ENCODE peak calls at places on chromosomes 12 and 14, in six cellular contexts. O, T, F, Q, Y and B are unnamed samples.

GRCh38 chr12:69879007-69879960 is 54.3 kb downstream of the MYRFL start:
- DNase-seq in O (peak), T (peak), F (peak), Q (peak), Y (peak), B (peak)

GRCh38 chr12:14629832-14630688 is 62.4 kb upstream of the PLBD1 start:
- DNase-seq in O (peak), T (peak), F (peak), Q (peak), Y (peak), B (peak)

GRCh38 chr14:100890044-100890443 is 13.5 kb downstream of the RTL1 start:
- DNase-seq in O (no peak), T (no peak), F (no peak), Q (no peak), Y (no peak), B (no peak)

GRCh38 chr12:43836455-43836989 is 641 bp downstream of the TMEM117 start:
- DNase-seq in O (no peak), T (peak), F (no peak), Q (no peak), Y (peak), B (no peak)

GRCh38 chr14:53249059-53249458 is 95.9 kb upstream of the DDHD1 start:
- DNase-seq in O (no peak), T (no peak), F (no peak), Q (no peak), Y (no peak), B (no peak)

GRCh38 chr12:80814453-80814852 is 97.7 kb downstream of the MYF5 start:
- DNase-seq in O (no peak), T (no peak), F (no peak), Q (no peak), Y (no peak), B (no peak)

GRCh38 chr12:100987552-100988277 is 193.1 kb downstream of the ANO4 start:
- DNase-seq in O (no peak), T (no peak), F (no peak), Q (peak), Y (no peak), B (peak)

GRCh38 chr12:31783996-31784645 is 55.3 kb upstream of the AMN1 start:
- DNase-seq in O (no peak), T (no peak), F (no peak), Q (no peak), Y (no peak), B (no peak)

GRCh38 chr14:26174395-26174794 is 423.4 kb downstream of the NOVA1 start:
- DNase-seq in O (no peak), T (no peak), F (no peak), Q (no peak), Y (no peak), B (no peak)

GRCh38 chr14:80456200-80456599 is 244.9 kb upstream of the DIO2 start:
- DNase-seq in O (no peak), T (no peak), F (no peak), Q (no peak), Y (no peak), B (no peak)

GRCh38 chr12:2246358-2246757 is 193.6 kb downstream of the CACNA1C start:
- DNase-seq in O (no peak), T (no peak), F (no peak), Q (no peak), Y (no peak), B (no peak)

GRCh38 chr14:75404843-75405242 is 23.0 kb upstream of the JDP2 start:
- DNase-seq in O (no peak), T (no peak), F (no peak), Q (no peak), Y (no peak), B (no peak)

GRCh38 chr14:99971929-99972747 is 93.1 kb upstream of the EVL start:
- DNase-seq in O (no peak), T (no peak), F (no peak), Q (peak), Y (no peak), B (no peak)

GRCh38 chr12:98574110-98574509 is 19.4 kb upstream of the SLC25A3 start:
- DNase-seq in O (no peak), T (no peak), F (no peak), Q (no peak), Y (no peak), B (no peak)

GRCh38 chr12:121334513-121335343 is 17.5 kb downstream of the ANAPC5 start:
- DNase-seq in O (no peak), T (peak), F (no peak), Q (no peak), Y (peak), B (no peak)

GRCh38 chr12:108430245-108430644 is 84.8 kb upstream of the FICD start:
- DNase-seq in O (no peak), T (no peak), F (no peak), Q (no peak), Y (no peak), B (no peak)

GRCh38 chr12:106082216-106083175 is 56.3 kb downstream of the NUAK1 start:
- DNase-seq in O (no peak), T (no peak), F (peak), Q (no peak), Y (no peak), B (no peak)

GRCh38 chr12:62291888-62292760 is 31.9 kb downstream of the USP15 start:
- DNase-seq in O (no peak), T (peak), F (no peak), Q (no peak), Y (no peak), B (no peak)

GRCh38 chr12:59149995-59150642 is 229.8 kb upstream of the LRIG3 start:
- DNase-seq in O (no peak), T (no peak), F (no peak), Q (no peak), Y (peak), B (no peak)

GRCh38 chr14:47442206-47442605 is 233.2 kb downstream of the MDGA2 start:
- DNase-seq in O (no peak), T (no peak), F (no peak), Q (peak), Y (peak), B (no peak)

GRCh38 chr12:132840536-132840935 is 11.9 kb upstream of the GOLGA3 start:
- DNase-seq in O (no peak), T (no peak), F (no peak), Q (no peak), Y (no peak), B (no peak)

GRCh38 chr12:113232232-113232615 is 11.0 kb downstream of the TPCN1 start:
- DNase-seq in O (no peak), T (no peak), F (no peak), Q (no peak), Y (no peak), B (no peak)

GRCh38 chr14:104211741-104212140 is 73.4 kb downstream of the KIF26A start:
- DNase-seq in O (no peak), T (no peak), F (no peak), Q (no peak), Y (no peak), B (no peak)

GRCh38 chr14:74867673-74868072 is 8.3 kb downstream of the PROX2 start:
- DNase-seq in O (peak), T (peak), F (peak), Q (no peak), Y (peak), B (peak)

GRCh38 chr12:13049816-13050215 is 5.6 kb downstream of the FAM234B start:
- DNase-seq in O (no peak), T (no peak), F (no peak), Q (no peak), Y (peak), B (no peak)

GRCh38 chr14:98580131-98580678 is 691.8 kb downstream of the BCL11B start:
- DNase-seq in O (no peak), T (no peak), F (no peak), Q (peak), Y (no peak), B (no peak)

GRCh38 chr12:90905691-90906370 is 49.1 kb downstream of the CCER1 start:
- DNase-seq in O (no peak), T (no peak), F (no peak), Q (no peak), Y (no peak), B (no peak)

GRCh38 chr12:12600659-12601058 is 11.0 kb upstream of the CREBL2 start:
- DNase-seq in O (no peak), T (no peak), F (peak), Q (no peak), Y (peak), B (no peak)

GRCh38 chr14:36901846-36902245 is 240.2 kb downstream of the PAX9 start:
- DNase-seq in O (no peak), T (no peak), F (no peak), Q (no peak), Y (no peak), B (no peak)

GRCh38 chr12:48618541-48618940 is 48.7 kb upstream of the LALBA start:
- DNase-seq in O (peak), T (peak), F (peak), Q (peak), Y (peak), B (peak)

GRCh38 chr12:124422142-124422569 is 127.3 kb downstream of the RFLNA start:
- DNase-seq in O (no peak), T (no peak), F (peak), Q (no peak), Y (no peak), B (no peak)

GRCh38 chr14:37413504-37414003 is 181.5 kb downstream of the FOXA1 start:
- DNase-seq in O (no peak), T (no peak), F (no peak), Q (no peak), Y (no peak), B (no peak)

GRCh38 chr12:8493084-8493483 is 20.2 kb upstream of the CLEC4D start:
- DNase-seq in O (no peak), T (peak), F (peak), Q (no peak), Y (peak), B (no peak)

GRCh38 chr12:52215587-52216031 is 17.4 kb upstream of the KRT7 start:
- DNase-seq in O (no peak), T (no peak), F (peak), Q (no peak), Y (no peak), B (peak)

GRCh38 chr12:112537710-112538396 is 119.1 kb downstream of the PTPN11 start:
- DNase-seq in O (no peak), T (no peak), F (no peak), Q (no peak), Y (no peak), B (no peak)

GRCh38 chr12:124967016-124967739 is 21.8 kb downstream of the DHX37 start:
- DNase-seq in O (no peak), T (no peak), F (no peak), Q (no peak), Y (no peak), B (no peak)

GRCh38 chr12:53696285-53696654 is 20.4 kb upstream of the ATP5MC2 start:
- DNase-seq in O (peak), T (no peak), F (peak), Q (peak), Y (peak), B (peak)

GRCh38 chr12:24044973-24045703 is 95.7 kb upstream of the SOX5 start:
- DNase-seq in O (no peak), T (no peak), F (no peak), Q (no peak), Y (no peak), B (no peak)